ENCODE peak calls at places on chromosomes 4 and X, in five cellular contexts. U is SW 1271; I is progenitor cell of endocrine pancreas; L is uterus; D is activated naive CD4-positive, alpha-beta T cell treated with anti-CD3 and anti-CD28 coated beads, Interleukin-2, amount 10 ng/mL, durations not matched to agents 7 days and 5 days. Y is an unnamed sample.

GRCh38 chr4:156765277-156765676 is 206.3 kb downstream of the PDGFC start:
- DNase-seq in U (no peak), I (no peak), L (no peak), D (no peak), Y (no peak)

GRCh38 chr4:106986486-106986885 is 49.6 kb downstream of the DKK2 start:
- DNase-seq in U (no peak), I (no peak), L (no peak), D (no peak), Y (no peak)

GRCh38 chr4:107299646-107300045 is 263.5 kb upstream of the DKK2 start:
- DNase-seq in U (no peak), I (no peak), L (no peak), D (no peak), Y (no peak)

GRCh38 chr4:118954246-118954645 is 65.6 kb downstream of the SYNPO2 start:
- DNase-seq in U (no peak), I (no peak), L (no peak), D (no peak), Y (no peak)

GRCh38 chr4:152352645-152353116 is 183.2 kb downstream of the FBXW7 start:
- DNase-seq in U (peak), I (no peak), L (peak), D (peak), Y (no peak)

GRCh38 chr4:3703677-3704521 is 62.3 kb upstream of the ADRA2C start:
- DNase-seq in U (no peak), I (no peak), L (no peak), D (no peak), Y (no peak)

GRCh38 chrX:140507982-140508305 is 3.1 kb upstream of the SOX3 start:
- DNase-seq in U (no peak), I (peak), L (no peak), D (no peak), Y (no peak)

GRCh38 chrX:73127700-73128241 is 48.5 kb upstream of the PABPC1L2A start:
- DNase-seq in U (no peak), I (no peak), L (peak), D (no peak), Y (no peak)

GRCh38 chrX:125544856-125545255 is 225.2 kb downstream of the TEX13C start:
- DNase-seq in U (no peak), I (no peak), L (no peak), D (no peak), Y (no peak)

GRCh38 chrX:19373034-19373891 is 29.5 kb downstream of the PDHA1 start:
- DNase-seq in U (no peak), I (no peak), L (no peak), D (peak), Y (no peak)

GRCh38 chr4:178322524-178323183 is 880.4 kb upstream of the AGA start:
- DNase-seq in U (no peak), I (no peak), L (no peak), D (no peak), Y (no peak)

GRCh38 chr4:4677825-4678522 is 136.1 kb upstream of the STX18 start:
- DNase-seq in U (no peak), I (no peak), L (peak), D (no peak), Y (no peak)

GRCh38 chr4:111678908-111679307 is 466.3 kb upstream of the FAM241A start:
- DNase-seq in U (no peak), I (no peak), L (no peak), D (no peak), Y (no peak)

GRCh38 chr4:88649716-88650115 is 47.9 kb downstream of the NAP1L5 start:
- DNase-seq in U (no peak), I (no peak), L (no peak), D (no peak), Y (no peak)

GRCh38 chrX:7110821-7111276 is 36.7 kb upstream of the STS start:
- DNase-seq in U (peak), I (no peak), L (no peak), D (no peak), Y (no peak)

GRCh38 chr4:96154676-96155075 is 314.8 kb downstream of the PDHA2 start:
- DNase-seq in U (no peak), I (no peak), L (no peak), D (no peak), Y (no peak)

GRCh38 chrX:15242899-15243555 is 26.9 kb downstream of the ASB9 start:
- DNase-seq in U (peak), I (no peak), L (no peak), D (peak), Y (peak)

GRCh38 chr4:120452006-120452405 is 385.4 kb upstream of the MAD2L1 start:
- DNase-seq in U (no peak), I (no peak), L (no peak), D (no peak), Y (no peak)

GRCh38 chr4:39698424-39699009 is 581 bp downstream of the UBE2K start:
- DNase-seq in U (peak), I (peak), L (peak), D (peak), Y (no peak)

GRCh38 chrX:49071877-49072711 is 1.7 kb downstream of the PRAF2 start:
- DNase-seq in U (no peak), I (no peak), L (peak), D (no peak), Y (no peak)

GRCh38 chr4:25031077-25031606 is 396 bp upstream of the LGI2 start:
- DNase-seq in U (no peak), I (no peak), L (peak), D (no peak), Y (no peak)

GRCh38 chr4:108072300-108072699 is 82.6 kb downstream of the HADH start:
- DNase-seq in U (no peak), I (no peak), L (no peak), D (peak), Y (no peak)

GRCh38 chrX:149512225-149512885 is 7.2 kb upstream of the IDS start:
- DNase-seq in U (peak), I (peak), L (peak), D (peak), Y (no peak)

GRCh38 chrX:9189286-9189685 is 155.4 kb upstream of the FAM9B start:
- DNase-seq in U (no peak), I (no peak), L (no peak), D (no peak), Y (no peak)

GRCh38 chr4:94507708-94508107 is 56.0 kb downstream of the PDLIM5 start:
- DNase-seq in U (no peak), I (no peak), L (peak), D (no peak), Y (peak)

GRCh38 chr4:77002321-77002720 is 52.8 kb downstream of the SEPTIN11 start:
- DNase-seq in U (no peak), I (no peak), L (no peak), D (no peak), Y (no peak)

GRCh38 chrX:150899191-150899757 is 806 bp upstream of the CD99L2 start:
- DNase-seq in U (peak), I (no peak), L (peak), D (peak), Y (no peak)

GRCh38 chrX:109709129-109709631 is 23.9 kb downstream of the ACSL4 start:
- DNase-seq in U (no peak), I (no peak), L (no peak), D (no peak), Y (no peak)